ENCODE peak calls at places on chromosomes 6 and 20, in nine cellular contexts. D is NCI-H748 treated with DMSO at 0.1 percent for 48 hours; T is effector memory CD4-positive, alpha-beta T cell; K is stimulated activated naive CD8-positive, alpha-beta T cell treated with anti-CD3 and anti-CD28 coated beads, Interleukin-15, amount 100 ng/mL, for 72 hours; C is GM10248; U is T-cell; Y is psoas muscle; N is lung; F is activated CD8-positive, alpha-beta memory T cell treated with anti-CD3 and anti-CD28 coated beads, Interleukin-2, amount 50 U/mL, for 4 hours. O is an unnamed sample.
A peak's percentile ranks its signal among the peaks of the same experiment; 100 is the strongest.

GRCh38 chr20:40754372-40754943 is 65.4 kb upstream of the MAFB start:
- DNase-seq in D (no peak), T (no peak), K (no peak), C (no peak), U (no peak), Y (peak; percentile 52), N (no peak), F (no peak), O (no peak)

GRCh38 chr20:59783020-59784010 is 150.1 kb downstream of the SYCP2 start:
- DNase-seq in D (peak; percentile 30), T (no peak), K (peak; percentile 43), C (peak; percentile 82), U (peak; percentile 6), Y (peak; percentile 35), N (no peak), F (no peak), O (peak; percentile 8)

GRCh38 chr20:57372581-57373350 is 18.4 kb upstream of the RBM38 start:
- DNase-seq in D (no peak), T (no peak), K (no peak), C (no peak), U (no peak), Y (no peak), N (no peak), F (no peak), O (no peak)

GRCh38 chr6:43311681-43312080 is 3.1 kb upstream of the CRIP3 start:
- DNase-seq in D (no peak), T (no peak), K (no peak), C (no peak), U (no peak), Y (no peak), N (no peak), F (no peak), O (no peak)

GRCh38 chr6:53862517-53863457 is 68.0 kb downstream of the LRRC1 start:
- DNase-seq in D (no peak), T (no peak), K (no peak), C (no peak), U (no peak), Y (no peak), N (no peak), F (no peak), O (peak; percentile 21)

GRCh38 chr20:17611540-17612286 is 41.8 kb downstream of the DSTN start:
- DNase-seq in D (no peak), T (no peak), K (peak; percentile 42), C (peak; percentile 25), U (no peak), Y (no peak), N (no peak), F (no peak), O (no peak)

GRCh38 chr20:36339646-36340592 is 33.8 kb downstream of the DLGAP4 start:
- DNase-seq in D (no peak), T (no peak), K (peak; percentile 72), C (no peak), U (no peak), Y (no peak), N (no peak), F (no peak), O (no peak)

GRCh38 chr20:7180261-7181045 is 413.0 kb downstream of the BMP2 start:
- DNase-seq in D (peak; percentile 49), T (no peak), K (no peak), C (no peak), U (no peak), Y (no peak), N (no peak), F (no peak), O (peak; percentile 31)

GRCh38 chr20:35908007-35908406 is 46.3 kb downstream of the SCAND1 start:
- DNase-seq in D (peak; percentile 58), T (no peak), K (no peak), C (no peak), U (no peak), Y (no peak), N (no peak), F (no peak), O (no peak)

GRCh38 chr6:113645576-113645970 is 211.6 kb upstream of the MARCKS start:
- DNase-seq in D (no peak), T (no peak), K (no peak), C (no peak), U (no peak), Y (no peak), N (no peak), F (no peak), O (peak; percentile 95)

GRCh38 chr6:151430886-151431285 is 21.0 kb downstream of the RMND1 start:
- DNase-seq in D (no peak), T (no peak), K (no peak), C (no peak), U (no peak), Y (no peak), N (no peak), F (no peak), O (no peak)

GRCh38 chr6:137881522-137881886 is 14.4 kb downstream of the TNFAIP3 start:
- DNase-seq in D (no peak), T (peak; percentile 53), K (no peak), C (no peak), U (no peak), Y (no peak), N (no peak), F (no peak), O (no peak)

GRCh38 chr6:147508073-147508870 is at the start of gene SAMD5:
- DNase-seq in D (peak; percentile 56), T (no peak), K (peak; percentile 17), C (peak; percentile 46), U (no peak), Y (peak; percentile 44), N (peak; percentile 47), F (no peak), O (peak; percentile 33)

GRCh38 chr6:31575335-31575901 is at the start of gene TNF:
- DNase-seq in D (no peak), T (peak; percentile 78), K (peak; percentile 74), C (peak; percentile 81), U (peak; percentile 37), Y (peak; percentile 56), N (peak; percentile 51), F (peak; percentile 64), O (peak; percentile 28)

GRCh38 chr6:121297699-121298098 is 36.6 kb downstream of the TBC1D32 start:
- DNase-seq in D (no peak), T (no peak), K (no peak), C (no peak), U (no peak), Y (no peak), N (no peak), F (no peak), O (no peak)

GRCh38 chr20:48679603-48680002 is 148.2 kb downstream of the PREX1 start:
- DNase-seq in D (no peak), T (no peak), K (no peak), C (peak; percentile 50), U (no peak), Y (no peak), N (no peak), F (no peak), O (no peak)

GRCh38 chr6:33655155-33655554 is 34.0 kb downstream of the ITPR3 start:
- DNase-seq in D (no peak), T (no peak), K (no peak), C (no peak), U (no peak), Y (no peak), N (no peak), F (no peak), O (no peak)

GRCh38 chr6:157984686-157985225 is 3.1 kb downstream of the SYNJ2 start:
- DNase-seq in D (no peak), T (no peak), K (no peak), C (no peak), U (no peak), Y (no peak), N (no peak), F (no peak), O (no peak)

O was measured in renal cortical epithelial cell.